ENCODE peak calls at places on chromosomes 13 and 19, in five cellular contexts. Y is A549, N is Panc1, D is GM23338, Z is GM12878. U is an unnamed sample.

GRCh38 chr13:98632971-98633370 is 56.1 kb upstream of the STK24 start:
- DNase-seq in Y (no peak), N (no peak), D (no peak), Z (no peak), U (peak)

GRCh38 chr19:16363133-16363851 is 38.7 kb downstream of the KLF2 start:
- DNase-seq in Y (no peak), N (no peak), D (no peak), Z (no peak), U (no peak)

GRCh38 chr13:94550030-94550738 is 45.8 kb downstream of the TGDS start:
- DNase-seq in Y (peak), N (peak), D (peak), Z (peak), U (no peak)

GRCh38 chr13:97191615-97192014 is 30.5 kb upstream of the MBNL2 start:
- DNase-seq in Y (no peak), N (no peak), D (no peak), Z (no peak), U (no peak)

GRCh38 chr19:9857920-9858746 is 23.0 kb downstream of the PIN1 start:
- DNase-seq in Y (no peak), N (no peak), D (no peak), Z (no peak), U (no peak)

GRCh38 chr13:107441279-107441678 is 774.1 kb downstream of the LIG4 start:
- DNase-seq in Y (no peak), N (no peak), D (no peak), Z (no peak), U (no peak)

GRCh38 chr13:23378009-23378632 is 55.4 kb downstream of the SACS start:
- DNase-seq in Y (peak), N (no peak), D (peak), Z (peak), U (peak)

GRCh38 chr13:112956516-112957294 is 12.3 kb upstream of the MCF2L start:
- DNase-seq in Y (no peak), N (no peak), D (no peak), Z (no peak), U (no peak)

GRCh38 chr13:100675660-100676129 is 1.1 kb upstream of the TMTC4 start:
- DNase-seq in Y (no peak), N (no peak), D (peak), Z (no peak), U (no peak)

GRCh38 chr13:20348645-20349408 is 116.7 kb upstream of the GJB6 start:
- DNase-seq in Y (no peak), N (no peak), D (no peak), Z (no peak), U (no peak)

GRCh38 chr19:47312366-47313006 is 2.8 kb downstream of the C5AR1 start:
- DNase-seq in Y (no peak), N (no peak), D (no peak), Z (no peak), U (no peak)

GRCh38 chr19:47310323-47310722 is 662 bp downstream of the C5AR1 start:
- DNase-seq in Y (no peak), N (no peak), D (no peak), Z (no peak), U (no peak)

GRCh38 chr19:47309038-47309437 is 623 bp upstream of the C5AR1 start:
- DNase-seq in Y (no peak), N (no peak), D (no peak), Z (no peak), U (no peak)

GRCh38 chr19:47309608-47310007 is at the start of gene C5AR1:
- DNase-seq in Y (no peak), N (no peak), D (no peak), Z (no peak), U (no peak)

GRCh38 chr19:47310819-47311218 is 1.2 kb downstream of the C5AR1 start:
- DNase-seq in Y (peak), N (no peak), D (no peak), Z (no peak), U (peak)
- TF ChIP-seq REST in Y (no peak), N (no peak), D (no peak), Z (no peak), U (no peak)

GRCh38 chr13:27293051-27293691 is 22.5 kb downstream of the RASL11A start:
- DNase-seq in Y (no peak), N (no peak), D (no peak), Z (no peak), U (no peak)

GRCh38 chr13:27296496-27296895 is 25.9 kb downstream of the RASL11A start:
- DNase-seq in Y (no peak), N (no peak), D (no peak), Z (no peak), U (no peak)

GRCh38 chr13:27295660-27296059 is 25.0 kb downstream of the RASL11A start:
- DNase-seq in Y (no peak), N (no peak), D (no peak), Z (no peak), U (no peak)

GRCh38 chr13:27293873-27294515 is 23.4 kb downstream of the RASL11A start:
- DNase-seq in Y (no peak), N (no peak), D (no peak), Z (no peak), U (no peak)

GRCh38 chr13:27295096-27295495 is 24.5 kb downstream of the RASL11A start:
- DNase-seq in Y (no peak), N (no peak), D (no peak), Z (no peak), U (no peak)
- TF ChIP-seq REST in Y (no peak), N (no peak), D (no peak), Z (no peak), U (no peak)

GRCh38 chr19:917323-918151 is at the start of gene KISS1R:
- DNase-seq in Y (peak), N (no peak), D (peak), Z (no peak), U (no peak)
- TF ChIP-seq REST in Y (no peak), N (no peak), D (no peak), Z (no peak), U (no peak)

DNA sequence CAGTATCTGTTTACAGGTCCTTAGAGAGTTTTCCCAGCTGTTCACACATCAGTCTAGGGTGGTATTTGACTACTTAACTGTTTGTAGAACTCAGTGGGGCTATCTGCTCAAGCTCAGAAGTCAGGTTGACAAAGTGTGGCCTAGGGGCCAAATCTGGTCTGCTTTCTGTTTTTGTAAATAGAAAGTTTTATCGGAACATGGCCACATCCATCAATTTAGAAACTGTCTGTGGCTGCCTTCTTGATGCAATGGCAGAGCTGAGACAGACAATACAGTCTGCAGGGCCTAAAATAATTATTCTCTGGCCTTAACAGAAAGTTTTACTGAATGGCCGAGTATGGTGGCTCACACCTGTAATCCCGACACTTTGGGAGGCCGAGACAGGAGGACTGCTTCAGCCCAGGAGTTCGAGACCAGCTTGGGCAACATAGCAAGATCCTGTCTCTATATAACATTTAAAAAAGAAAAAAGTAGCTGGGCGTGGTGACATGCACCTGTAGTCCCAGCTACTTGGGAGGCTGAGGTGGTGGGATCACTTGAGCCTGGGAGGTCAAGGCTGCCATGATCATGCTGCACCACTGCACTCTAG is 2.4 kb downstream of the SMG9 start:
- DNase-seq in Y (no peak), N (no peak), D (no peak), Z (no peak), U (no peak)
- TF ChIP-seq REST in Y (no peak), N (no peak), D (no peak), Z (no peak), U (no peak)